ENCODE peak calls at places on chromosome 17, in six cellular contexts. W is gastrocnemius medialis, J is A549, P is vagina, N is uterus, A is stomach. K is an unnamed sample.

GRCh38 chr17:57107498-57108101 is 22.6 kb downstream of the AKAP1 start:
- DNase-seq in W (no peak), J (peak; percentile 71), P (no peak), N (no peak), A (peak; percentile 59), K (no peak)

GRCh38 chr17:51015145-51015558 is 105.5 kb downstream of the SPAG9 start:
- DNase-seq in W (no peak), J (no peak), P (no peak), N (no peak), A (no peak), K (no peak)

GRCh38 chr17:82840431-82840831 is 609 bp upstream of the ZNF750 start:
- DNase-seq in W (no peak), J (no peak), P (no peak), N (no peak), A (no peak), K (no peak)

GRCh38 chr17:81339180-81339501 is 44.0 kb upstream of the SLC38A10 start:
- DNase-seq in W (no peak), J (no peak), P (no peak), N (no peak), A (no peak), K (no peak)

GRCh38 chr17:68398731-68399637 is 58.3 kb downstream of the WIPI1 start:
- DNase-seq in W (no peak), J (peak; percentile 82), P (no peak), N (peak; percentile 74), A (peak; percentile 60), K (peak; percentile 42)

GRCh38 chr17:21530311-21530710 is 154.2 kb downstream of the KCNJ12 start:
- DNase-seq in W (no peak), J (no peak), P (no peak), N (no peak), A (no peak), K (no peak)

GRCh38 chr17:15422392-15422957 is 44.9 kb downstream of the CDRT4 start:
- DNase-seq in W (no peak), J (no peak), P (no peak), N (no peak), A (no peak), K (no peak)

GRCh38 chr17:80991645-80992076 is at the start of gene CHMP6:
- DNase-seq in W (peak; percentile 42), J (peak; percentile 87), P (no peak), N (peak; percentile 72), A (peak; percentile 79), K (peak; percentile 93)

GRCh38 chr17:82317394-82318168 is at the start of gene CD7:
- DNase-seq in W (no peak), J (no peak), P (no peak), N (no peak), A (no peak), K (no peak)

GRCh38 chr17:10797848-10798328 is 6.0 kb downstream of the TMEM238L start:
- DNase-seq in W (no peak), J (no peak), P (no peak), N (no peak), A (no peak), K (no peak)

GRCh38 chr17:9612016-9612415 is 33.3 kb upstream of the USP43 start:
- DNase-seq in W (no peak), J (no peak), P (no peak), N (no peak), A (no peak), K (no peak)

GRCh38 chr17:55496094-55496881 is 15.0 kb downstream of the SMIM36 start:
- DNase-seq in W (no peak), J (peak; percentile 93), P (no peak), N (no peak), A (no peak), K (peak; percentile 48)

GRCh38 chr17:13557077-13557476 is 44.7 kb downstream of the HS3ST3A1 start:
- DNase-seq in W (no peak), J (no peak), P (no peak), N (no peak), A (no peak), K (no peak)

GRCh38 chr17:72602517-72603345 is 481.9 kb downstream of the SOX9 start:
- DNase-seq in W (no peak), J (peak; percentile 97), P (no peak), N (no peak), A (peak; percentile 47), K (no peak)

GRCh38 chr17:73546770-73547345 is 97.4 kb downstream of the SDK2 start:
- DNase-seq in W (no peak), J (peak; percentile 40), P (no peak), N (no peak), A (peak; percentile 39), K (peak; percentile 31)

GRCh38 chr17:81961554-81962498 is 839 bp upstream of the NOTUM start:
- DNase-seq in W (no peak), J (no peak), P (no peak), N (no peak), A (no peak), K (no peak)

GRCh38 chr17:83028851-83029250 is 50.6 kb upstream of the METRNL start:
- DNase-seq in W (no peak), J (no peak), P (no peak), N (no peak), A (peak; percentile 22), K (no peak)

GRCh38 chr17:37825851-37826250 is 81.0 kb upstream of the HNF1B start:
- DNase-seq in W (no peak), J (no peak), P (no peak), N (no peak), A (no peak), K (no peak)

GRCh38 chr17:21573961-21574610 is 118.2 kb upstream of the KCNJ18 start:
- DNase-seq in W (peak; percentile 21), J (no peak), P (no peak), N (peak; percentile 60), A (peak; percentile 54), K (no peak)

GRCh38 chr17:30827082-30827481 is 2.6 kb upstream of the CRLF3 start:
- DNase-seq in W (no peak), J (no peak), P (no peak), N (no peak), A (no peak), K (no peak)

GRCh38 chr17:64984776-64985521 is 65.7 kb upstream of the LRRC37A3 start:
- DNase-seq in W (no peak), J (peak; percentile 75), P (no peak), N (peak; percentile 56), A (no peak), K (no peak)

GRCh38 chr17:61452301-61453290 is at the start of gene TBX4:
- DNase-seq in W (no peak), J (no peak), P (no peak), N (no peak), A (no peak), K (no peak)

GRCh38 chr17:16423226-16423872 is 8.0 kb downstream of the TRPV2 start:
- DNase-seq in W (no peak), J (no peak), P (no peak), N (no peak), A (no peak), K (no peak)

GRCh38 chr17:83068641-83069570 is 10.5 kb upstream of the METRNL start:
- DNase-seq in W (no peak), J (no peak), P (no peak), N (no peak), A (no peak), K (no peak)

GRCh38 chr17:1580979-1581676 is 18.5 kb upstream of the PITPNA start:
- DNase-seq in W (no peak), J (no peak), P (no peak), N (no peak), A (peak; percentile 74), K (no peak)

GRCh38 chr17:45376171-45376564 is 56.5 kb downstream of the ARHGAP27 start:
- DNase-seq in W (no peak), J (no peak), P (no peak), N (no peak), A (no peak), K (no peak)

GRCh38 chr17:60743812-60744211 is 66.2 kb downstream of the BCAS3 start:
- DNase-seq in W (no peak), J (no peak), P (no peak), N (no peak), A (no peak), K (no peak)

GRCh38 chr17:1617620-1618174 is 10.9 kb downstream of the SLC43A2 start:
- DNase-seq in W (no peak), J (peak; percentile 88), P (no peak), N (peak; percentile 40), A (peak; percentile 52), K (peak; percentile 61)

GRCh38 chr17:46154151-46154816 is 38.9 kb downstream of the KANSL1 start:
- DNase-seq in W (no peak), J (no peak), P (no peak), N (no peak), A (no peak), K (no peak)

GRCh38 chr17:79835470-79835899 is 3.8 kb downstream of the CBX4 start:
- DNase-seq in W (no peak), J (no peak), P (no peak), N (no peak), A (no peak), K (no peak)
- TF ChIP-seq POLR2A in W (no peak), J (no peak), P (no peak), N (no peak), A (no peak), K (no peak)

GRCh38 chr17:47649972-47650524 is 329 bp downstream of the KPNB1 start:
- DNase-seq in W (peak; percentile 23), J (no peak), P (no peak), N (no peak), A (peak; percentile 54), K (no peak)
- TF ChIP-seq POLR2A in W (no peak), J (peak; percentile 49), P (no peak), N (peak; percentile 13), A (no peak), K (no peak)

GRCh38 chr17:79072544-79072943 is 2.1 kb upstream of the ENGASE start:
- DNase-seq in W (no peak), J (no peak), P (no peak), N (no peak), A (no peak), K (no peak)

GRCh38 chr17:79073016-79073705 is 1.5 kb upstream of the ENGASE start:
- DNase-seq in W (no peak), J (no peak), P (no peak), N (no peak), A (no peak), K (no peak)

GRCh38 chr17:79074650-79075432 is at the start of gene ENGASE:
- DNase-seq in W (peak; percentile 89), J (peak; percentile 95), P (no peak), N (peak; percentile 89), A (peak; percentile 97), K (peak; percentile 96)

GRCh38 chr17:79075433-79075805 is 795 bp downstream of the ENGASE start:
- DNase-seq in W (no peak), J (no peak), P (no peak), N (no peak), A (no peak), K (no peak)

DNA sequence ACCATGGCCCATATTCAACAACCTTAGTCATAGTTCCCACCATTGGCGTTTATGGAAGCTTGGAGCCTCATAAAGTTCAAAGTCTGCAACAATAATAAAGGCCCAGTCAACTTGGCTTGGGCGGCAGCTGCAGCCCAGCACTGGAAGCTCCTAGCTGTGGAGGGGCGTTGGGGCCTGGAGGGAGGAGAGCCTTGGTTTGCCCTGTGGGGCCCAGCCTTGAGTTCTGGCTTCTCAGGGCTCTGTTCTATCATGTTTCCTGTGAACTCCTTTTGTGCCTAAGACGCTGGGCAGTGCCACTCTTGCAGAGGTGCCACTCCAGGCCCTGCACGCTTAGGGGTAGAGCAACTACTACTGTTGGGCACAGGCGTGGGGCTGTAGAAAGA is 927 bp upstream of the ENGASE start:
- DNase-seq in W (no peak), J (no peak), P (no peak), N (no peak), A (no peak), K (no peak)
- TF ChIP-seq POLR2A in W (no peak), J (no peak), P (no peak), N (no peak), A (no peak), K (no peak)

GRCh38 chr17:38850374-38850773 is 3.1 kb downstream of the RPL23 start:
- DNase-seq in W (no peak), J (no peak), P (no peak), N (no peak), A (no peak), K (no peak)
- TF ChIP-seq POLR2A in W (no peak), J (no peak), P (no peak), N (no peak), A (no peak), K (no peak)

K was measured in erythroblast.